ENCODE peak calls at places on chromosomes 6 and 20, in six cellular contexts. B is HL-60, J is suprapubic skin, P is endothelial cell of umbilical vein, C is prostate gland, A is upper lobe of left lung. D is an unnamed sample.

GRCh38 chr20:1952737-1953530 is 40.9 kb downstream of the PDYN start:
- DNase-seq in B (no peak), C (no peak), P (no peak), J (no peak), A (no peak), D (no peak)

GRCh38 chr6:146548898-146549374 is 5.3 kb downstream of the RAB32 start:
- DNase-seq in P (no peak), A (no peak), C (no peak), J (no peak), B (no peak), D (no peak)

GRCh38 chr6:143410859-143411270 is 39.6 kb downstream of the ADAT2 start:
- DNase-seq in B (no peak), P (peak), A (no peak), C (no peak), J (no peak), D (no peak)

GRCh38 chr20:32207211-32207625 is 325 bp downstream of the PLAGL2 start:
- DNase-seq in A (no peak), P (no peak), B (no peak), C (no peak), J (no peak), D (no peak)

GRCh38 chr20:24587384-24588046 is 118.1 kb downstream of the SYNDIG1 start:
- DNase-seq in C (no peak), J (no peak), B (no peak), P (no peak), A (no peak), D (no peak)

GRCh38 chr20:59222982-59223610 is 59.5 kb downstream of the ZNF831 start:
- DNase-seq in P (no peak), C (no peak), J (no peak), B (no peak), A (no peak), D (no peak)

GRCh38 chr20:25145131-25145530 is 50.4 kb upstream of the ENTPD6 start:
- DNase-seq in C (no peak), P (no peak), A (no peak), B (no peak), J (no peak), D (no peak)

GRCh38 chr6:163943647-163944395 is 529.3 kb downstream of the QKI start:
- DNase-seq in C (peak), B (no peak), A (no peak), J (no peak), P (no peak), D (no peak)

GRCh38 chr6:392441-393390 is 1.2 kb downstream of the IRF4 start:
- DNase-seq in P (no peak), A (no peak), C (no peak), J (peak), B (no peak), D (no peak)

GRCh38 chr6:15297895-15298590 is 52.2 kb downstream of the JARID2 start:
- DNase-seq in P (no peak), A (no peak), B (peak), C (no peak), J (no peak), D (no peak)

GRCh38 chr20:57664476-57664875 is 44.2 kb upstream of the ZBP1 start:
- DNase-seq in C (no peak), P (no peak), A (no peak), J (peak), B (no peak), D (no peak)

GRCh38 chr6:34696739-34697543 is at the start of gene ILRUN:
- DNase-seq in C (peak), P (peak), A (peak), B (peak), J (peak), D (peak)

GRCh38 chr6:156822747-156823206 is 45.6 kb downstream of the ARID1B start:
- DNase-seq in B (no peak), J (no peak), A (no peak), P (no peak), C (no peak), D (no peak)

GRCh38 chr20:10641893-10642292 is 31.9 kb downstream of the JAG1 start:
- DNase-seq in J (no peak), P (no peak), A (no peak), B (no peak), C (no peak), D (no peak)

GRCh38 chr20:10641467-10641866 is 32.3 kb downstream of the JAG1 start:
- DNase-seq in P (no peak), J (no peak), B (no peak), C (no peak), A (no peak), D (no peak)

GRCh38 chr20:10643560-10643873 is 30.3 kb downstream of the JAG1 start:
- DNase-seq in A (no peak), B (no peak), J (peak), C (no peak), P (no peak), D (no peak)

GRCh38 chr20:10644458-10645204 is 29.2 kb downstream of the JAG1 start:
- DNase-seq in C (no peak), J (peak), P (no peak), B (no peak), A (no peak), D (no peak)

GRCh38 chr20:10642859-10643559 is 30.8 kb downstream of the JAG1 start:
- DNase-seq in P (peak), C (no peak), B (no peak), J (no peak), A (no peak), D (no peak)
- TF ChIP-seq POLR2AphosphoS5 in P (no peak), C (no peak), B (no peak), J (no peak), A (no peak), D (no peak)

DNA sequence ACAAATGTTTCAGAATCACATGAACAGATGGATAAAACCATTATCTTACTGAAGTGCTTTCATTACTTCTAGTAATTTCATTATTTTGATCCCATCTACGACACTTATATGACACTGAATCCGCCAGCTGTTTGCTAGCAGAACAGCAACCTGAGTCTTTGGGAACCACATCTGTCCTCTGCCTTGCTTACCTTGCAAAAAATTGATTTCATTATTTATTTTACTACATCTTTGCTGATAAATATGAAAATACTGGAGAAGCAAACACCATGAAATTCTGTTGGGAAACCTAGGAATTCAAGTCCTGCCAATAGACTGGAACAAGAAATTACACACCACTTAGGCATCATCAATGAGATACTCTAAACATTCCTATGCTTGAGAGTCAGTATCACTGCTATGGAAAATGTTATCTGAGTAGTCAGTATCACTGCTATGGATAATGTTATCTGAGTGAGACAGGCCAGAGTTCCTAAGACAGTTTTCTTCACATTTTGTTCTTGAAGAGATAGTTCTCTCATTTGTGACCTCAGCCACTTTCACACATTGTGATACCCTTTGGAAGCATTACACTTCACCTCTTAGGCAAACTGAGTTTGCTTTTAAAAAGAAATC is 91.9 kb downstream of the PDE10A start:
- DNase-seq in C (no peak), J (no peak), B (no peak), A (no peak), P (no peak), D (no peak)
- H3K4me3 ChIP-seq in C (no peak), J (no peak), B (no peak), A (no peak), P (no peak), D (no peak)

GRCh38 chr20:45822863-45823262 is 4.2 kb downstream of the TNNC2 start:
- DNase-seq in A (peak), J (no peak), P (no peak), C (peak), B (no peak), D (peak)
- TF ChIP-seq CTCF in A (no peak), J (no peak), P (no peak), C (no peak), B (no peak), D (no peak)

DNA sequence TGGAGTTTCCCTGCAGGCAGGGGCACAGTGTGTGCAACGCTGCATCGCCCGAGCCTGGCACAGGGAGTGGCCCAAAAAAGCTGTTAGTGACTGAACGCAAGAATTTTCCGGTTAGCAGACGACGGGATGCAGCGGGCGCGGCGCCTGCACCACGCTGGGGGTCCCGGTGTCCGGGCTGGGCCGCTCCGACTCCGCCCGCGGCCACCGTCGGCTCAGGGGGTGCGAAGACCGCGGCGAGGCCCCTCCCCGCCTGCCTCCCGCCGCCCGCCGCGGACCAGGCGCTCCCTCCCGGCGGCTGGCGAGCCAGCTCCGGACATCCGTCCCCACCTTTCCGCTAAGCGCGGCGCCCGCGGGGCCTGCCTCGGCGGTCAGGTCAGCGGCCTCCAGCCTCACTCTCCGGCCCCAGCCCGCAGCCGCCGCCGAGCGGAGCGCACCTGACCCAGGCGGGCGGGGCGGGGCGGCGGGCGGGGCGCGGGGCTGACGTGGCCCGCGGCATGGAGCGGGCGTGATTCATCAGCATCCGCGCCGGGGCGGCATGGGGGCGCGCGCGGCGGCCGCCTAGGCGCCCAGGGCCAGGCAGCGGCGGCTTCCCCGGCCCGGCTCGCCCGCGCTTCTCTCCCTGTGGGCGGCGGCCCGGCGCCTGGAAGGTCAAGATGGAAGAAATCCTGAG is at the start of gene ARFGEF3:
- DNase-seq in C (peak), A (peak), B (no peak), P (peak), J (peak), D (no peak)
- TF ChIP-seq POLR2AphosphoS5 in C (no peak), A (no peak), B (no peak), P (no peak), J (no peak), D (no peak)

GRCh38 chr6:18142591-18142861 is 12.4 kb downstream of the TPMT start:
- DNase-seq in J (no peak), P (no peak), C (no peak), B (no peak), A (no peak), D (no peak)

GRCh38 chr6:18147160-18147559 is 7.7 kb downstream of the TPMT start:
- DNase-seq in C (no peak), A (no peak), J (no peak), B (no peak), P (no peak), D (no peak)

GRCh38 chr6:18139935-18140621 is 14.8 kb downstream of the TPMT start:
- DNase-seq in J (no peak), P (no peak), A (no peak), C (no peak), B (no peak), D (no peak)

GRCh38 chr6:18138906-18139305 is 16.0 kb downstream of the TPMT start:
- DNase-seq in J (no peak), P (no peak), C (no peak), B (no peak), A (no peak), D (no peak)

GRCh38 chr6:18141805-18142590 is 12.9 kb downstream of the TPMT start:
- DNase-seq in C (no peak), A (no peak), B (no peak), J (no peak), P (no peak), D (no peak)
- H3K4me3 ChIP-seq in C (no peak), A (no peak), B (no peak), J (no peak), P (no peak), D (no peak)

D was measured in breast epithelium.